ENCODE peak calls at places on chromosomes 12 and 14, in five cellular contexts. V is endodermal cell; C is uterus; I is naive thymus-derived CD4-positive, alpha-beta T cell; W is adipocyte. N is an unnamed sample. For H3K4me1, the result is how much of the 10 kb centered on the place peaks cover.

GRCh38 chr12:106994579-106995220 is 7.8 kb upstream of the MTERF2 start:
- DNase-seq in V (no peak), W (peak), C (no peak), I (no peak), N (no peak)

GRCh38 chr12:75704208-75704607 is 192.8 kb upstream of the KRR1 start:
- DNase-seq in I (no peak), C (no peak), V (no peak), W (no peak), N (no peak)

GRCh38 chr12:100058482-100059029 is 73.8 kb upstream of the ANKS1B start:
- DNase-seq in V (no peak), I (no peak), W (peak), C (no peak), N (no peak)

GRCh38 chr14:68807148-68807600 is 14.3 kb upstream of the ZFP36L1 start:
- DNase-seq in C (peak), W (peak), V (peak), I (no peak), N (peak)

GRCh38 chr12:82660541-82661325 is 26.0 kb upstream of the TMTC2 start:
- DNase-seq in C (no peak), W (no peak), I (no peak), V (no peak), N (no peak)

GRCh38 chr12:100675432-100675831 is 101.9 kb downstream of the GAS2L3 start:
- DNase-seq in I (no peak), C (no peak), W (peak), V (no peak), N (no peak)

GRCh38 chr12:95151821-95152220 is 65.4 kb downstream of the FGD6 start:
- DNase-seq in C (no peak), I (no peak), W (no peak), V (no peak), N (no peak)

GRCh38 chr14:20659813-20660395 is 18.4 kb upstream of the OR6S1 start:
- DNase-seq in I (no peak), C (no peak), W (no peak), V (no peak), N (no peak)

GRCh38 chr12:10214877-10215267 is 2.2 kb downstream of the GABARAPL1 start:
- DNase-seq in W (peak), I (no peak), V (no peak), C (no peak), N (no peak)

GRCh38 chr14:76312821-76313220 is 63.1 kb upstream of the ESRRB start:
- DNase-seq in I (no peak), C (no peak), V (peak), W (no peak), N (no peak)

GRCh38 chr14:50600849-50601248 is 40.9 kb downstream of the ATL1 start:
- DNase-seq in C (peak), W (no peak), V (peak), I (no peak), N (no peak)

GRCh38 chr12:122422769-122423257 is 344 bp upstream of the CLIP1 start:
- DNase-seq in W (peak), V (peak), C (peak), I (peak), N (peak)

GRCh38 chr12:76457818-76458217 is 101.8 kb downstream of the OSBPL8 start:
- DNase-seq in I (no peak), W (no peak), V (no peak), C (no peak), N (no peak)

GRCh38 chr12:33634544-33634943 is 194.9 kb upstream of the SYT10 start:
- DNase-seq in W (no peak), C (no peak), I (no peak), V (no peak), N (no peak)

GRCh38 chr12:108457006-108457733 is 57.9 kb upstream of the FICD start:
- DNase-seq in I (no peak), V (peak), C (no peak), W (peak), N (no peak)

GRCh38 chr14:37844614-37845013 is 249.2 kb downstream of the TTC6 start:
- DNase-seq in V (no peak), C (no peak), I (no peak), W (no peak), N (no peak)

GRCh38 chr12:125015680-125016310 is 22.4 kb downstream of the BRI3BP start:
- DNase-seq in V (no peak), C (no peak), I (no peak), W (no peak), N (no peak)

GRCh38 chr14:56094063-56094462 is 24.1 kb upstream of the PELI2 start:
- DNase-seq in C (no peak), V (no peak), I (no peak), W (no peak), N (no peak)

GRCh38 chr14:30655124-30655523 is 33.0 kb downstream of the SCFD1 start:
- DNase-seq in C (no peak), V (no peak), W (no peak), I (no peak), N (no peak)

GRCh38 chr12:51392556-51393237 is 1.5 kb upstream of the GALNT6 start:
- DNase-seq in C (no peak), V (peak), W (peak), I (no peak), N (no peak)

GRCh38 chr12:5123921-5124320 is 80.2 kb downstream of the KCNA5 start:
- DNase-seq in V (no peak), W (no peak), I (no peak), C (no peak), N (no peak)

GRCh38 chr14:55353686-55354467 is 57.8 kb downstream of the ATG14 start:
- DNase-seq in W (no peak), I (no peak), V (peak), C (no peak), N (no peak)

GRCh38 chr14:89674906-89675305 is 257.9 kb upstream of the FOXN3 start:
- DNase-seq in I (no peak), W (peak), C (no peak), V (no peak), N (no peak)

GRCh38 chr12:5648692-5649338 is 216.9 kb downstream of the NTF3 start:
- DNase-seq in V (peak), I (no peak), W (peak), C (no peak), N (no peak)

GRCh38 chr14:22386924-22387775 is 201.9 kb downstream of the DAD1 start:
- DNase-seq in I (no peak), W (peak), C (peak), V (peak), N (no peak)

GRCh38 chr12:107551434-107551833 is 134.2 kb upstream of the PWP1 start:
- DNase-seq in C (no peak), W (no peak), V (peak), I (no peak), N (no peak)

GRCh38 chr12:38132139-38132538 is 184.4 kb upstream of the ALG10B start:
- DNase-seq in W (no peak), I (no peak), C (no peak), V (no peak), N (no peak)

DNA sequence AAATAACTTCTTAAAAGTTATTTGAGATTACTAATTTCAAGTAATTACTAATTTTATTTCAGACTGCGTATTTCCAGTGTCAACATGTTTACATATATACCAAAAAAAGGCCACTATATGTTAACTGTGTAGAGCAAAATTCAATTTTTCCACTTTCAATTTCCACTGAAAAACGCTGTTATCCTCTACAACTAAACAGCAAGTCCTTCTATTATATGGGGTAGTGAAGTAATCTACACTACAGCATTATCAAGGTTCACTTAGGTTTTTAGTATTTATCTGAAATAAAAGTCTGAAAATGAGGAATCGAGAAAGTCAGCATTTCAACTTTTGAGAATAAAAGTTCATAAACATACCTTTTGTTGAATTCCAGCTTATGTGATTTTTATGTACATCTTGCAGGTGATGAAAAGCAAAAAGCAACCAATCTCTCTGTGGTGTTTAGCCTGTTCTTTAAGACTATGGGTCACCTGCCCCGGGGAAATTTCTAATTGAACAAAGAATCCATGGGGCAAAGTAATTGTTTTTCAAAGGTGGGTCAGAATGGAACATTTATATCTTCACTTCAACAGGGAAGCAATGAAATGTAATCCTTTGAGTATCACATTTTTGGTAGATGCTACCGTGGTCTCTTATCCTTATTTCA is 3.3 kb downstream of the BTG1 start:
- DNase-seq in W (peak), I (no peak), C (no peak), V (no peak), N (no peak)
- H3K4me1 ChIP-seq in W (under half), I (under half), C (under half), V (under half), N (half or more)

DNA sequence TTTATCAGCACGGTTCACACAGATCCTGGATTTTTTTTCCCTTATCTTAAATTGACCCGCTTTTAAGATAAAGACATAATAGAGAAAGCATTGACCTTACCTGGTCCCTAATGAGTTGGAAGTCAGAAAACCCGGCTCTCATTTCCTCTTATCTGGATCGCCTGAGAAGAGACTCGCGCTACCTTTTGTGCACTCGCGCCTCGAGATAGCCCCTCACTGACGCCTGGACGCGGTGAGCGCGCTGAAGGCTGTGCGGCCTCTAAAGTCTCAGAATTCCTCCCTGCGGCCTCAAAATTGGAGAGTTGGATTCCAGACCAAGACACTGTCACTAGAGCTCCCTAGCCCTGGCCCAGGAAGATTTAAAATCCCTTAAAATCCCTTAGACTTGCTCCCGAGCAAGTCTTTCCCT is 7.0 kb downstream of the NKX2-1 start:
- DNase-seq in W (no peak), I (no peak), V (peak), C (no peak), N (no peak)
- H3K4me1 ChIP-seq in W (under half), I (under half), V (under half), C (under half), N (under half)

GRCh38 chr12:54002278-54002914 is 2.4 kb downstream of the HOXC9 start:
- DNase-seq in V (no peak), I (no peak), W (no peak), C (no peak), N (peak)
- H3K4me1 ChIP-seq in V (under half), I (under half), W (half or more), C (under half), N (under half)

GRCh38 chr14:102279282-102279681 is 25.7 kb downstream of the MOK start:
- DNase-seq in I (no peak), C (no peak), V (no peak), W (no peak), N (no peak)

GRCh38 chr14:102285106-102285505 is 19.9 kb downstream of the MOK start:
- DNase-seq in I (no peak), W (no peak), C (no peak), V (no peak), N (no peak)

GRCh38 chr14:102279688-102280348 is 25.1 kb downstream of the MOK start:
- DNase-seq in C (no peak), W (peak), V (no peak), I (no peak), N (no peak)

GRCh38 chr14:102280376-102280962 is 24.5 kb downstream of the MOK start:
- DNase-seq in I (no peak), V (no peak), W (peak), C (no peak), N (no peak)

GRCh38 chr14:102282751-102283465 is 22.1 kb downstream of the MOK start:
- DNase-seq in I (no peak), V (no peak), C (no peak), W (no peak), N (no peak)
- H3K4me1 ChIP-seq in I (under half), V (under half), C (under half), W (under half), N (under half)